ENCODE peak calls at places on chromosomes 5 and 9, in eight cellular contexts. X, T, Z, S, P, F, Y and Q are unnamed samples.

GRCh38 chr5:143739741-143740140 is 72.2 kb upstream of the HMHB1 start:
- DNase-seq in P (no peak), T (no peak), X (no peak), S (peak; percentile 45), Z (no peak), Y (no peak), F (peak; percentile 11), Q (no peak)

GRCh38 chr5:3954189-3954588 is 358.6 kb downstream of the IRX1 start:
- DNase-seq in X (no peak), S (no peak), Y (no peak), F (no peak), Z (no peak), P (no peak), T (peak; percentile 4), Q (no peak)

GRCh38 chr5:68141494-68141893 is 74.1 kb upstream of the PIK3R1 start:
- DNase-seq in F (peak; percentile 66), T (peak; percentile 66), P (no peak), X (no peak), Z (peak; percentile 22), Y (no peak), S (peak; percentile 65), Q (no peak)

GRCh38 chr5:418681-419121 is 24.3 kb upstream of the EXOC3 start:
- DNase-seq in F (no peak), X (peak; percentile 43), Z (no peak), T (peak; percentile 76), P (no peak), S (no peak), Y (no peak), Q (peak; percentile 64)

GRCh38 chr5:78648359-78649219 is at the start of gene LHFPL2:
- DNase-seq in X (peak; percentile 91), P (peak; percentile 92), Z (peak; percentile 5), T (peak; percentile 97), Y (peak; percentile 72), S (peak; percentile 83), F (peak; percentile 56), Q (peak; percentile 80)

GRCh38 chr5:172009536-172010270 is 3.3 kb upstream of the FBXW11 start:
- DNase-seq in S (no peak), X (no peak), F (no peak), Z (no peak), P (no peak), Y (no peak), T (no peak), Q (no peak)

GRCh38 chr5:178339272-178339671 is 106.7 kb upstream of the PHYKPL start:
- DNase-seq in T (peak; percentile 21), X (no peak), F (no peak), P (no peak), S (no peak), Y (no peak), Z (no peak), Q (no peak)

GRCh38 chr9:32423371-32423770 is 38.9 kb downstream of the ACO1 start:
- DNase-seq in X (no peak), P (no peak), Z (no peak), T (peak; percentile 62), F (peak; percentile 87), S (peak; percentile 37), Y (no peak), Q (no peak)

GRCh38 chr9:137778336-137778735 is 99.2 kb upstream of the CACNA1B start:
- DNase-seq in T (peak; percentile 36), Y (peak; percentile 40), Z (no peak), X (peak; percentile 55), P (no peak), S (no peak), F (no peak), Q (no peak)

GRCh38 chr9:113042884-113043657 is 13.5 kb downstream of the ZFP37 start:
- DNase-seq in S (peak; percentile 5), F (peak; percentile 8), Y (no peak), P (no peak), X (no peak), Z (no peak), T (no peak), Q (no peak)
- H3K9me3 ChIP-seq in S (peaks cover 34% of the 10 kb centered on the region), F (peaks cover 50% of the 10 kb centered on the region), Y (peaks cover 49% of the 10 kb centered on the region), P (peaks cover 14% of the 10 kb centered on the region), X (peaks cover 53% of the 10 kb centered on the region), Z (peaks cover 62% of the 10 kb centered on the region), T (peaks cover 62% of the 10 kb centered on the region), Q (peaks cover 43% of the 10 kb centered on the region)

GRCh38 chr9:96509026-96509425 is 59.1 kb downstream of the HABP4 start:
- DNase-seq in P (no peak), Y (no peak), Z (no peak), X (no peak), F (no peak), S (no peak), T (no peak), Q (no peak)

GRCh38 chr9:96512240-96512639 is 62.3 kb downstream of the HABP4 start:
- DNase-seq in P (no peak), S (no peak), X (no peak), Z (no peak), T (no peak), F (no peak), Y (no peak), Q (no peak)

GRCh38 chr9:96510258-96510657 is 60.3 kb downstream of the HABP4 start:
- DNase-seq in X (no peak), T (no peak), S (peak; percentile 52), P (no peak), Y (no peak), Z (no peak), F (no peak), Q (no peak)

GRCh38 chr9:96508227-96508940 is 58.4 kb downstream of the HABP4 start:
- DNase-seq in T (no peak), S (no peak), Z (no peak), Y (no peak), P (peak; percentile 62), X (no peak), F (no peak), Q (no peak)

GRCh38 chr9:96509848-96510247 is 59.9 kb downstream of the HABP4 start:
- DNase-seq in P (no peak), T (no peak), Z (no peak), Y (no peak), X (no peak), F (no peak), S (peak; percentile 11), Q (no peak)
- H3K4me3 ChIP-seq in P (no peak overlapping the region), T (no peak overlapping the region), Z (no peak overlapping the region), Y (no peak overlapping the region), X (no peak overlapping the region), F (no peak overlapping the region), S (no peak overlapping the region), Q (no peak overlapping the region)

DNA sequence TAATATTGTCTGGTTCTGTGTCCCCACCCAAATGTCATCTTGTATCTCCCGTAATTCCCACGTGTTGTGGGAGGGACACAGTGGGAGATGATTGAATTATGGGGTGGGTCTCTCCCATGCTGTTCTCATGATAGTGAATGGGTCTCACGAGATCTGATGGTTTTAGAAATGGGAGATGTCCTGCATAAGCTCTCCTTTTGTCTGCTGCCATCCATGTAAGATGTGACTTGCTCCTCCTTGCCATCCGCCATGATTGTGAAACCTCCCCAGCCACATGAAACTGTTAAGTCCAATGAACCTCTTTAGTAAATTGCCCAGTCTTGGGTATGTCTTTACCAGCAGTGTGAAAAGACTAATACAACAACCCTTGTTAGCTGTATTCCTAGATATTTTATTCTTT is 44.5 kb downstream of the GIN1 start:
- DNase-seq in Y (no peak), S (no peak), Z (no peak), X (no peak), T (no peak), F (no peak), P (no peak), Q (no peak)
- H3K9me3 ChIP-seq in Y (no peaks in the 10 kb centered on the region), S (no peaks in the 10 kb centered on the region), Z (peaks cover 22% of the 10 kb centered on the region), X (peaks cover 8% of the 10 kb centered on the region), T (peaks cover 2% of the 10 kb centered on the region), F (peaks cover 6% of the 10 kb centered on the region), P (no peaks in the 10 kb centered on the region), Q (no peaks in the 10 kb centered on the region)

GRCh38 chr9:26951794-26952193 is 4.4 kb upstream of the IFT74 start:
- DNase-seq in S (no peak), Y (no peak), Z (no peak), P (no peak), X (no peak), F (no peak), T (no peak), Q (no peak)

GRCh38 chr9:26955921-26956886 is at the start of gene IFT74:
- DNase-seq in S (peak; percentile 100), F (peak; percentile 95), Z (peak; percentile 95), Y (peak; percentile 97), X (peak; percentile 99), T (peak; percentile 98), P (peak; percentile 99), Q (peak; percentile 99)

GRCh38 chr9:26955222-26955903 is 849 bp upstream of the IFT74 start:
- DNase-seq in P (no peak), S (peak; percentile 50), X (no peak), F (no peak), T (no peak), Y (no peak), Z (peak; percentile 2), Q (no peak)

GRCh38 chr9:26950521-26950920 is 3.5 kb upstream of the PLAA start:
- DNase-seq in Y (no peak), X (no peak), P (no peak), Z (no peak), S (peak; percentile 18), F (no peak), T (no peak), Q (no peak)

GRCh38 chr9:26954050-26954508 is 2.1 kb upstream of the IFT74 start:
- DNase-seq in T (peak; percentile 13), Y (no peak), S (no peak), Z (peak; percentile 10), X (no peak), F (no peak), P (no peak), Q (no peak)
- H3K4me3 ChIP-seq in T (peak overlapping the region; percentile 24), Y (no peak overlapping the region), S (no peak overlapping the region), Z (no peak overlapping the region), X (peak overlapping the region; percentile 7), F (no peak overlapping the region), P (no peak overlapping the region), Q (no peak overlapping the region)

GRCh38 chr9:94975480-94976452 is 249.3 kb downstream of the AOPEP start:
- DNase-seq in P (no peak), T (no peak), Y (no peak), S (no peak), F (no peak), Z (no peak), X (no peak), Q (no peak)
- H3K9me3 ChIP-seq in P (no peaks in the 10 kb centered on the region), T (no peaks in the 10 kb centered on the region), Y (no peaks in the 10 kb centered on the region), S (no peaks in the 10 kb centered on the region), F (no peaks in the 10 kb centered on the region), Z (no peaks in the 10 kb centered on the region), X (no peaks in the 10 kb centered on the region), Q (no peaks in the 10 kb centered on the region)

GRCh38 chr5:80960531-80961375 is 590 bp downstream of the RASGRF2 start:
- DNase-seq in T (peak; percentile 81), Y (no peak), P (peak; percentile 41), X (peak; percentile 78), S (peak; percentile 19), Z (peak; percentile 51), F (no peak), Q (peak; percentile 76)
- H3K4me3 ChIP-seq in T (peak overlapping the region; percentile 39), Y (peak overlapping the region; percentile 42), P (peak overlapping the region; percentile 15), X (peak overlapping the region; percentile 76), S (peak overlapping the region; percentile 39), Z (peak overlapping the region; percentile 85), F (peak overlapping the region; percentile 58), Q (peak overlapping the region; percentile 45)